ENCODE peak calls at places on chromosomes 5 and 9, in four cellular contexts. J is kidney glomerular epithelial cell; T is activated CD4-positive, alpha-beta T cell treated with anti-CD3 and anti-CD28 coated beads, Interleukin-2, amount 50 U/mL, for 1 hour; E is substantia nigra. H is an unnamed sample.

GRCh38 chr5:141598389-141599360 is 20.1 kb downstream of the DIAPH1 start:
- DNase-seq in J (peak; percentile 37), T (no peak), E (no peak), H (no peak)

GRCh38 chr5:111603446-111603827 is 91.1 kb upstream of the STARD4 start:
- DNase-seq in J (peak; percentile 99), T (no peak), E (no peak), H (no peak)

GRCh38 chr9:89795555-89796195 is 190.9 kb downstream of the GADD45G start:
- DNase-seq in J (no peak), T (no peak), E (no peak), H (no peak)

GRCh38 chr9:108270041-108270440 is 585.7 kb downstream of the ACTL7B start:
- DNase-seq in J (no peak), T (no peak), E (no peak), H (no peak)

GRCh38 chr9:33438926-33439511 is 8.4 kb downstream of the AQP3 start:
- DNase-seq in J (no peak), T (no peak), E (no peak), H (no peak)

GRCh38 chr9:94827584-94828304 is 101.2 kb downstream of the AOPEP start:
- DNase-seq in J (no peak), T (no peak), E (no peak), H (no peak)

GRCh38 chr9:120486347-120486746 is 93.6 kb downstream of the CDK5RAP2 start:
- DNase-seq in J (no peak), T (no peak), E (no peak), H (no peak)

GRCh38 chr9:35605336-35606137 is 475 bp downstream of the TESK1 start:
- DNase-seq in J (no peak), T (peak; percentile 28), E (no peak), H (no peak)

GRCh38 chr9:135216666-135217431 is 129.4 kb downstream of the OLFM1 start:
- DNase-seq in J (no peak), T (no peak), E (no peak), H (no peak)

GRCh38 chr9:88065609-88066008 is 72.7 kb downstream of the SPATA31C2 start:
- DNase-seq in J (no peak), T (no peak), E (no peak), H (no peak)

GRCh38 chr9:119963798-119964372 is 594.6 kb upstream of the BRINP1 start:
- DNase-seq in J (peak; percentile 95), T (no peak), E (no peak), H (peak; percentile 65)

GRCh38 chr5:143168877-143169810 is 234.3 kb downstream of the NR3C1 start:
- DNase-seq in J (no peak), T (no peak), E (no peak), H (no peak)

GRCh38 chr9:38026021-38026809 is 42.8 kb downstream of the SHB start:
- DNase-seq in J (peak; percentile 96), T (no peak), E (no peak), H (peak; percentile 84)

GRCh38 chr5:180082633-180083420 is 11.3 kb upstream of the RNF130 start:
- DNase-seq in J (no peak), T (no peak), E (no peak), H (no peak)